ENCODE peak calls at places on chromosome 11, in five cellular contexts. B is fibroblast of pulmonary artery, Q is PC-3, U is neural crest cell, I is GM19239. F is an unnamed sample.

GRCh38 chr11:78914503-78914902 is 339.8 kb upstream of the NARS2 start:
- DNase-seq in B (no peak), Q (no peak), U (no peak), I (no peak), F (no peak)

GRCh38 chr11:48063424-48063978 is 83.1 kb downstream of the PTPRJ start:
- DNase-seq in B (peak), Q (peak), U (no peak), I (no peak), F (no peak)

GRCh38 chr11:74397531-74398243 is 546 bp downstream of the PGM2L1 start:
- DNase-seq in B (no peak), Q (peak), U (no peak), I (no peak), F (peak)

GRCh38 chr11:64865286-64866172 is 12.9 kb downstream of the EHD1 start:
- DNase-seq in B (peak), Q (peak), U (no peak), I (no peak), F (no peak)

GRCh38 chr11:27234043-27234668 is 128.9 kb downstream of the CCDC34 start:
- DNase-seq in B (peak), Q (peak), U (no peak), I (peak), F (no peak)

GRCh38 chr11:59551651-59552521 is 40.5 kb downstream of the OR4D9 start:
- DNase-seq in B (peak), Q (peak), U (peak), I (no peak), F (no peak)

GRCh38 chr11:94183886-94184264 is 55.2 kb downstream of the PANX1 start:
- DNase-seq in B (peak), Q (peak), U (peak), I (peak), F (no peak)

GRCh38 chr11:28697920-28698827 is 590.0 kb downstream of the METTL15 start:
- DNase-seq in B (peak), Q (peak), U (peak), I (peak), F (no peak)

GRCh38 chr11:132453411-132453810 is 1078.9 kb downstream of the OPCML start:
- DNase-seq in B (no peak), Q (no peak), U (no peak), I (no peak), F (no peak)

GRCh38 chr11:17498475-17498874 is 21.8 kb upstream of the ABCC8 start:
- DNase-seq in B (no peak), Q (peak), U (no peak), I (no peak), F (no peak)

GRCh38 chr11:18243783-18244362 is 4.6 kb downstream of the SAA2 start:
- DNase-seq in B (peak), Q (peak), U (peak), I (no peak), F (peak)

GRCh38 chr11:81869337-81870065 is 864.2 kb downstream of the FAM181B start:
- DNase-seq in B (peak), Q (no peak), U (no peak), I (peak), F (peak)

GRCh38 chr11:62402226-62402625 is 16.6 kb upstream of the SCGB1A1 start:
- DNase-seq in B (no peak), Q (no peak), U (no peak), I (no peak), F (peak)

GRCh38 chr11:127247261-127247660 is 246.7 kb upstream of the KIRREL3 start:
- DNase-seq in B (no peak), Q (no peak), U (no peak), I (no peak), F (no peak)

GRCh38 chr11:116953525-116954284 is 116.3 kb upstream of the APOA1 start:
- DNase-seq in B (no peak), Q (no peak), U (no peak), I (no peak), F (no peak)

GRCh38 chr11:35216962-35217667 is 78.1 kb downstream of the CD44 start:
- DNase-seq in B (no peak), Q (no peak), U (no peak), I (no peak), F (peak)

GRCh38 chr11:14059491-14059890 is 97.0 kb downstream of the SPON1 start:
- DNase-seq in B (no peak), Q (peak), U (no peak), I (no peak), F (no peak)

GRCh38 chr11:100741866-100742625 is 55.0 kb downstream of the ARHGAP42 start:
- DNase-seq in B (no peak), Q (no peak), U (no peak), I (no peak), F (no peak)

F was measured in T-helper 1 cell.